ENCODE peak calls at places on chromosomes 2 and 18, in four cellular contexts. One of them, this sample, is unnamed.

GRCh38 chr2:123596649-123597048 is 428.4 kb upstream of the CNTNAP5 start:
- DNase-seq in small intestine: no peak
- DNase-seq in neuronal stem cell: no peak
- DNase-seq in fibroblast of lung: no peak
- DNase-seq in this sample: no peak

GRCh38 chr18:449374-449773 is 51.1 kb downstream of the COLEC12 start:
- DNase-seq in fibroblast of lung: no peak
- DNase-seq in small intestine: no peak
- DNase-seq in neuronal stem cell: no peak
- DNase-seq in this sample: peak; percentile 39

GRCh38 chr18:32777049-32777448 is 4.2 kb upstream of the KLHL14 start:
- DNase-seq in neuronal stem cell: no peak
- DNase-seq in fibroblast of lung: no peak
- DNase-seq in small intestine: no peak
- DNase-seq in this sample: peak; percentile 32

GRCh38 chr18:48703033-48703386 is 164.2 kb downstream of the CTIF start:
- DNase-seq in neuronal stem cell: no peak
- DNase-seq in small intestine: no peak
- DNase-seq in fibroblast of lung: no peak
- DNase-seq in this sample: no peak

GRCh38 chr2:239329972-239330572 is 70.7 kb downstream of the HDAC4 start:
- DNase-seq in small intestine: no peak
- DNase-seq in fibroblast of lung: no peak
- DNase-seq in neuronal stem cell: no peak
- DNase-seq in this sample: no peak

GRCh38 chr2:55026202-55026601 is 24.0 kb downstream of the RTN4 start:
- DNase-seq in neuronal stem cell: no peak
- DNase-seq in fibroblast of lung: no peak
- DNase-seq in small intestine: no peak
- DNase-seq in this sample: no peak

GRCh38 chr18:6482198-6482977 is 67.7 kb upstream of the L3MBTL4 start:
- DNase-seq in fibroblast of lung: peak; percentile 53
- DNase-seq in small intestine: peak; percentile 44
- DNase-seq in neuronal stem cell: peak; percentile 57
- DNase-seq in this sample: peak; percentile 85

GRCh38 chr2:238202326-238203103 is 980 bp downstream of the ILKAP start:
- DNase-seq in neuronal stem cell: no peak
- DNase-seq in small intestine: peak; percentile 10
- DNase-seq in fibroblast of lung: peak; percentile 20
- DNase-seq in this sample: peak; percentile 17

GRCh38 chr2:95277246-95277906 is 3.1 kb downstream of the PROM2 start:
- DNase-seq in neuronal stem cell: no peak
- DNase-seq in fibroblast of lung: no peak
- DNase-seq in small intestine: peak; percentile 92
- DNase-seq in this sample: no peak

GRCh38 chr2:100643906-100644501 is 81.2 kb downstream of the PDCL3 start:
- DNase-seq in neuronal stem cell: no peak
- DNase-seq in small intestine: peak; percentile 19
- DNase-seq in fibroblast of lung: no peak
- DNase-seq in this sample: no peak

GRCh38 chr2:60806988-60807681 is 51.1 kb downstream of the PAPOLG start:
- DNase-seq in neuronal stem cell: no peak
- DNase-seq in small intestine: no peak
- DNase-seq in fibroblast of lung: peak; percentile 79
- DNase-seq in this sample: no peak

GRCh38 chr2:40625849-40626248 is 174.0 kb upstream of the SLC8A1 start:
- DNase-seq in neuronal stem cell: no peak
- DNase-seq in small intestine: no peak
- DNase-seq in fibroblast of lung: peak; percentile 79
- DNase-seq in this sample: no peak

GRCh38 chr2:233053928-233054774 is 6.0 kb upstream of the INPP5D start:
- DNase-seq in neuronal stem cell: peak; percentile 57
- DNase-seq in fibroblast of lung: peak; percentile 25
- DNase-seq in small intestine: peak; percentile 60
- DNase-seq in this sample: peak; percentile 72

GRCh38 chr2:204005940-204006721 is 69.6 kb downstream of the ICOS start:
- DNase-seq in fibroblast of lung: no peak
- DNase-seq in neuronal stem cell: no peak
- DNase-seq in small intestine: no peak
- DNase-seq in this sample: no peak

GRCh38 chr2:196088209-196088608 is 19.6 kb upstream of the DNAH7 start:
- DNase-seq in fibroblast of lung: peak; percentile 22
- DNase-seq in neuronal stem cell: no peak
- DNase-seq in small intestine: peak; percentile 65
- DNase-seq in this sample: peak; percentile 39

GRCh38 chr2:3481011-3481400 is 38.3 kb downstream of the ADI1 start:
- DNase-seq in small intestine: no peak
- DNase-seq in fibroblast of lung: no peak
- DNase-seq in neuronal stem cell: no peak
- DNase-seq in this sample: no peak

GRCh38 chr2:207624170-207625013 is 802 bp downstream of the METTL21A start:
- DNase-seq in neuronal stem cell: peak; percentile 45
- DNase-seq in fibroblast of lung: peak; percentile 73
- DNase-seq in small intestine: peak; percentile 63
- DNase-seq in this sample: peak; percentile 78

GRCh38 chr2:84846732-84847131 is 34.2 kb downstream of the TRABD2A start:
- DNase-seq in small intestine: peak; percentile 73
- DNase-seq in fibroblast of lung: peak; percentile 74
- DNase-seq in neuronal stem cell: no peak
- DNase-seq in this sample: no peak

GRCh38 chr2:237389831-237390230 is 24.1 kb downstream of the COL6A3 start:
- DNase-seq in small intestine: no peak
- DNase-seq in fibroblast of lung: no peak
- DNase-seq in neuronal stem cell: no peak
- DNase-seq in this sample: no peak

GRCh38 chr2:218229851-218230250 is 12.9 kb downstream of the ARPC2 start:
- DNase-seq in neuronal stem cell: no peak
- DNase-seq in fibroblast of lung: no peak
- DNase-seq in small intestine: peak; percentile 70
- DNase-seq in this sample: no peak

GRCh38 chr2:27408601-27409320 is 630 bp downstream of the PPM1G start:
- DNase-seq in small intestine: peak; percentile 15
- DNase-seq in neuronal stem cell: no peak
- DNase-seq in fibroblast of lung: peak; percentile 3
- DNase-seq in this sample: no peak

GRCh38 chr2:7377861-7378569 is 460.8 kb downstream of the RNF144A start:
- DNase-seq in small intestine: no peak
- DNase-seq in neuronal stem cell: no peak
- DNase-seq in fibroblast of lung: no peak
- DNase-seq in this sample: peak; percentile 79

GRCh38 chr18:77343846-77344527 is 94.3 kb downstream of the GALR1 start:
- DNase-seq in fibroblast of lung: no peak
- DNase-seq in neuronal stem cell: no peak
- DNase-seq in small intestine: no peak
- DNase-seq in this sample: no peak

GRCh38 chr2:135913726-135914365 is 37.6 kb upstream of the MCM6 start:
- DNase-seq in small intestine: peak; percentile 55
- DNase-seq in neuronal stem cell: peak; percentile 40
- DNase-seq in fibroblast of lung: peak; percentile 24
- DNase-seq in this sample: peak; percentile 66

GRCh38 chr2:167249197-167249596 is 360.9 kb downstream of the XIRP2 start:
- DNase-seq in neuronal stem cell: no peak
- DNase-seq in fibroblast of lung: peak; percentile 10
- DNase-seq in small intestine: no peak
- DNase-seq in this sample: no peak

GRCh38 chr18:37502036-37502435 is 63.6 kb downstream of the CELF4 start:
- DNase-seq in small intestine: no peak
- DNase-seq in neuronal stem cell: no peak
- DNase-seq in fibroblast of lung: no peak
- DNase-seq in this sample: no peak

GRCh38 chr2:161029321-161029720 is 130.9 kb upstream of the TANK start:
- DNase-seq in fibroblast of lung: no peak
- DNase-seq in neuronal stem cell: no peak
- DNase-seq in small intestine: no peak
- DNase-seq in this sample: no peak

GRCh38 chr18:506801-507200 is 6.3 kb upstream of the COLEC12 start:
- DNase-seq in small intestine: no peak
- DNase-seq in neuronal stem cell: no peak
- DNase-seq in fibroblast of lung: no peak
- DNase-seq in this sample: no peak

GRCh38 chr2:120283649-120284048 is 31.0 kb downstream of the RALB start:
- DNase-seq in fibroblast of lung: peak; percentile 52
- DNase-seq in neuronal stem cell: no peak
- DNase-seq in small intestine: no peak
- DNase-seq in this sample: peak; percentile 21

GRCh38 chr2:203600286-203600685 is 65.2 kb upstream of the RAPH1 start:
- DNase-seq in neuronal stem cell: no peak
- DNase-seq in small intestine: no peak
- DNase-seq in fibroblast of lung: no peak
- DNase-seq in this sample: no peak

GRCh38 chr18:46341989-46342525 is 237.9 kb downstream of the HAUS1 start:
- DNase-seq in fibroblast of lung: no peak
- DNase-seq in neuronal stem cell: no peak
- DNase-seq in small intestine: no peak
- DNase-seq in this sample: no peak

GRCh38 chr18:8734496-8734895 is 29.1 kb downstream of the MTCL1 start:
- DNase-seq in fibroblast of lung: no peak
- DNase-seq in neuronal stem cell: no peak
- DNase-seq in small intestine: no peak
- DNase-seq in this sample: no peak

GRCh38 chr2:146985753-146986152 is 859.1 kb upstream of the ACVR2A start:
- DNase-seq in neuronal stem cell: no peak
- DNase-seq in fibroblast of lung: no peak
- DNase-seq in small intestine: no peak
- DNase-seq in this sample: no peak

GRCh38 chr2:44086639-44087036 is 82.0 kb upstream of the PPM1B start:
- DNase-seq in fibroblast of lung: no peak
- DNase-seq in small intestine: no peak
- DNase-seq in neuronal stem cell: no peak
- DNase-seq in this sample: no peak
- H3K4me3 ChIP-seq in fibroblast of lung: no peak overlapping the region
- H3K4me3 ChIP-seq in small intestine: no peak overlapping the region
- H3K4me3 ChIP-seq in neuronal stem cell: no peak overlapping the region
- H3K4me3 ChIP-seq in this sample: no peak overlapping the region

DNA sequence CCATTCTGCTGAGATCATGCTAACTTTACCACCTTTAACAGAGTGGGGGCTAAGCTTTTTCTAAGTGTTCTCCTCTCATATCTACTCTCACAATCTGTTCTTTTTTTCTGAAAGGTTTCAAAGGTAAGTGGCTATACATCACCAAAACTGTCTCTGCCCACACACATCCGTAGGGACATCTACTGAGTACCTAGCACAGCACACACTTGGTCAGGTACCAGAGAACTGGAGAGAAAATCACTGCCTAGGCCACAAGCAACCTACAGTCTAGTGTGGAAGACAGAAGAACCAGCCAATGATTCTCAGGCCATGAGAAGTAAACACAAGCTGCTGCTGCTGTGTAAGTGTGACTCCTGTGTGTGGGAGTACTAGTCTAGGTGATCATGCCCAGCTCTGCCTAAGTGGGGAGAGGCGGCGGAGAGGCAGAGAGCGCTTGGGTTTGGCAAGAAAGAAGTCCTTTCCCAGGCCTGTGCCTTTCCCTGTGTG is 176.1 kb upstream of the ZFP36L2 start:
- DNase-seq in fibroblast of lung: peak; percentile 27
- DNase-seq in neuronal stem cell: no peak
- DNase-seq in small intestine: no peak
- DNase-seq in this sample: no peak
- H3K4me3 ChIP-seq in fibroblast of lung: no peak overlapping the region
- H3K4me3 ChIP-seq in neuronal stem cell: no peak overlapping the region
- H3K4me3 ChIP-seq in small intestine: no peak overlapping the region
- H3K4me3 ChIP-seq in this sample: no peak overlapping the region

GRCh38 chr18:47420130-47420529 is 168.7 kb upstream of the SKOR2 start:
- DNase-seq in fibroblast of lung: no peak
- DNase-seq in neuronal stem cell: no peak
- DNase-seq in small intestine: no peak
- DNase-seq in this sample: no peak
- H3K4me3 ChIP-seq in fibroblast of lung: no peak overlapping the region
- H3K4me3 ChIP-seq in neuronal stem cell: no peak overlapping the region
- H3K4me3 ChIP-seq in small intestine: no peak overlapping the region
- H3K4me3 ChIP-seq in this sample: no peak overlapping the region

GRCh38 chr2:235611756-235612155 is 117.9 kb downstream of the AGAP1 start:
- DNase-seq in neuronal stem cell: no peak
- DNase-seq in fibroblast of lung: no peak
- DNase-seq in small intestine: no peak
- DNase-seq in this sample: no peak
- H3K4me3 ChIP-seq in neuronal stem cell: no peak overlapping the region
- H3K4me3 ChIP-seq in fibroblast of lung: no peak overlapping the region
- H3K4me3 ChIP-seq in small intestine: no peak overlapping the region
- H3K4me3 ChIP-seq in this sample: no peak overlapping the region

GRCh38 chr18:62718268-62718800 is 3.0 kb downstream of the PHLPP1 start:
- DNase-seq in small intestine: no peak
- DNase-seq in fibroblast of lung: peak; percentile 16
- DNase-seq in neuronal stem cell: no peak
- DNase-seq in this sample: no peak

GRCh38 chr18:62723666-62724281 is 8.4 kb downstream of the PHLPP1 start:
- DNase-seq in fibroblast of lung: peak; percentile 40
- DNase-seq in small intestine: no peak
- DNase-seq in neuronal stem cell: no peak
- DNase-seq in this sample: no peak

GRCh38 chr18:62720048-62720447 is 4.7 kb downstream of the PHLPP1 start:
- DNase-seq in small intestine: no peak
- DNase-seq in neuronal stem cell: no peak
- DNase-seq in fibroblast of lung: peak; percentile 25
- DNase-seq in this sample: no peak

GRCh38 chr18:62721837-62722795 is 6.8 kb downstream of the PHLPP1 start:
- DNase-seq in small intestine: no peak
- DNase-seq in fibroblast of lung: peak; percentile 53
- DNase-seq in neuronal stem cell: no peak
- DNase-seq in this sample: no peak

DNA sequence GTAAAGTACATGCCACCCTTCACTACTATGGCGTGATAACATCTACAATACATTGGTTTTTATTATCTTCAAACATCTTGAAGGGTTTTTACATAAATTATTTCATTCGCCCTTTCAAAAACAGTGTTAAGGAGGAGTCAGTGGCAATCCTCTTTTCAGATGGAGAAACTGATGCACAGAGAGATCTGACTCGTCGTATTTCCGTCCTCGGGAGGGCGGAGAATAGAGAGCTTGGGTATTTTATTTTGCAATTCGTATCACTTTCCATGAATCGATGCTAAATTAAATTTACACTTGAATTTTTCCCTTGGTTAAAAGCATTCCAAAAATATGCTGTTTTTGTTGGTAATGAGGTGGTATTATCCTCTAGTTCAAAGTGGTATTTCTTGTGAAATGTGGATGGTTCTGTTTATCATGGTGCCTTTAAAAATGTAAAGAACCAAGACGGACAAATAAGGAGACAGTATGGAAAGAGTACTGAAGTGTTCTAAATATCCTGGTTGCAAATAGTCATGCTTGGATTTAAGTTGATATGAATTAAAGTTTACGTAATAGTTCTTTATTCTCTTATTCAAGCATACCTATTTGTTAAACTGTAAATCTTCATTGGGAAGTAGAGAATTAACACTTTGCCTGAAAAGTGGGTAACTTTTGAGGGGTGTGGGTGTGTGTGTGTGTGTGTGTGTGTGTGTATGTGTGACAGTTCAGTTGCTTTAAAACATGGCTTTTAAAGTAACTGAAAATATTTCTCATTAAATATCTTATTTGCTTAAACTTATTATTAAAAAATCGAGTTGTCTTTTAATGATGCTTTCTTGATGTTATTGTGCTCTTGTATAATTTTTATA is 5.6 kb downstream of the PHLPP1 start:
- DNase-seq in fibroblast of lung: peak; percentile 56
- DNase-seq in small intestine: no peak
- DNase-seq in neuronal stem cell: no peak
- DNase-seq in this sample: no peak
- H3K4me3 ChIP-seq in fibroblast of lung: no peak overlapping the region
- H3K4me3 ChIP-seq in small intestine: no peak overlapping the region
- H3K4me3 ChIP-seq in neuronal stem cell: no peak overlapping the region
- H3K4me3 ChIP-seq in this sample: no peak overlapping the region

GRCh38 chr18:58865009-58865345 is 300 bp downstream of the ZNF532 start:
- DNase-seq in neuronal stem cell: no peak
- DNase-seq in small intestine: no peak
- DNase-seq in fibroblast of lung: no peak
- DNase-seq in this sample: no peak
- H3K4me3 ChIP-seq in neuronal stem cell: peak overlapping the region; percentile 67
- H3K4me3 ChIP-seq in small intestine: no peak overlapping the region
- H3K4me3 ChIP-seq in fibroblast of lung: peak overlapping the region; percentile 19
- H3K4me3 ChIP-seq in this sample: no peak overlapping the region

This sample was measured in hepatocyte.